ENCODE peak calls at places on chromosomes 5 and 9, in seven cellular contexts. X is ovary, L is H1, H is heart left ventricle, Q is tibial nerve, T is body of pancreas, K is adrenal gland. M is an unnamed sample. For H3K36me3, the result is how much of the 10 kb centered on the place peaks cover.

GRCh38 chr5:19987594-19988345 is at the start of gene CDH18:
- DNase-seq in X (peak), L (peak), H (peak), Q (peak), T (peak), K (peak), M (no peak)

GRCh38 chr9:136488247-136489214 is 5.7 kb upstream of the SEC16A start:
- DNase-seq in X (peak), L (peak), H (peak), Q (peak), T (peak), K (peak), M (peak)

GRCh38 chr5:57482671-57483106 is at the start of gene ACTBL2:
- DNase-seq in X (no peak), L (no peak), H (no peak), Q (no peak), T (no peak), K (no peak), M (no peak)

GRCh38 chr5:103446813-103447212 is 115.8 kb downstream of the NUDT12 start:
- DNase-seq in X (no peak), L (no peak), H (no peak), Q (no peak), T (no peak), K (no peak), M (no peak)

GRCh38 chr5:139660105-139660915 is 12.2 kb downstream of the CXXC5 start:
- DNase-seq in X (no peak), L (no peak), H (peak), Q (no peak), T (peak), K (peak), M (no peak)

GRCh38 chr5:54049963-54050362 is 260.4 kb downstream of the ARL15 start:
- DNase-seq in X (no peak), L (no peak), H (no peak), Q (no peak), T (no peak), K (no peak), M (no peak)

GRCh38 chr9:134710912-134711311 is 69.3 kb downstream of the COL5A1 start:
- DNase-seq in X (no peak), L (no peak), H (no peak), Q (no peak), T (no peak), K (no peak), M (no peak)

GRCh38 chr9:75651709-75652108 is 238.8 kb upstream of the PCSK5 start:
- DNase-seq in X (no peak), L (no peak), H (no peak), Q (no peak), T (no peak), K (no peak), M (no peak)

GRCh38 chr5:142012186-142012785 is 541 bp downstream of the GNPDA1 start:
- DNase-seq in X (peak), L (peak), H (peak), Q (peak), T (peak), K (peak), M (peak)

GRCh38 chr9:128072144-128073021 is 4.4 kb downstream of the SLC25A25 start:
- DNase-seq in X (peak), L (no peak), H (no peak), Q (peak), T (peak), K (peak), M (peak)

GRCh38 chr9:13383216-13383615 is 103.7 kb upstream of the MPDZ start:
- DNase-seq in X (no peak), L (no peak), H (no peak), Q (no peak), T (no peak), K (no peak), M (no peak)

GRCh38 chr9:128786681-128787582 is at the start of gene TBC1D13:
- DNase-seq in X (peak), L (peak), H (peak), Q (peak), T (peak), K (peak), M (peak)

GRCh38 chr5:44935262-44935661 is 126.5 kb downstream of the MRPS30 start:
- DNase-seq in X (no peak), L (peak), H (no peak), Q (no peak), T (no peak), K (no peak), M (no peak)

DNA sequence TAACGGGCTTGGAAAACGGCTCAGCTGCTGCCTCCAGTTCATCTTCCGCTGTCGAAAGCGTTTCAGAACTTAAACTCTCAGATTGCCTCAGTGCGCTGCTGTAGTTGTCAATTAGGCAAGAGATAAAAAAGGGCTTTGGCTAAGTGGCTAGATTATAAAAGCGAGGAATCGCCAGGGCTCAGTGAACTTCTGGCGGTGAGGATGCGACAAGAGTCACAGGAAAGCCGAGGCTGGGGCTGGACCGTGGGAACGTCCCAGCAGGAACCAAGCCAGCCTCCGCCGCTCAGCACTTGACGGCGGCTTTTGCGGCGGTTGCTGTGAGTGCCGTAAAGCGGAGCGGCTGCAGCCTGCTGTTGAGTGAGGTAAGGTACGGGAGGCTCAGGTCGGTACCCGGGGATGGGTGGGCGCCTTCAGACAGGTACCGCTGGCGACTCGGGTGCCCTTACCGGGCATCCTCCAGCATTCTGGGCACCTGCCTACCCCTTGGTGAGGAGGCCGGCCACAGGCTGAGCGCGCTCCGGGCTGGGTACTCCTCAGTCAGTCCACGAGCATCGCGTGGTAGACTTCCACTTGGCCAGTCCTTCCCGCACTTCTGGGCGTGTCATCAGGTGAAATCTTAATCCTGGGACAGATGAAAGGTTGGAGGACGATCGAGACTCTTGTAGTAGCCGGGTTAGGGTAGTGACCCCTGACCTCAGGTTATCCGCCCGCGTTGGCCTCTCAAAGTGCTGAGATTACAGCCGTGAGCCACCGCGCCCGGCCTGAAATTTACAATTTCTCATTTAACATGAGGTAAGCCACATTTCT is at the start of gene FKTN:
- DNase-seq in X (peak), L (peak), H (peak), Q (peak), T (peak), K (peak), M (peak)
- TF ChIP-seq POLR2A in X (no peak), L (peak), H (no peak), Q (no peak), T (peak), K (no peak), M (no peak)

GRCh38 chr5:180205936-180206335 is 3.1 kb downstream of the RASGEF1C start:
- DNase-seq in X (no peak), L (no peak), H (no peak), Q (no peak), T (no peak), K (no peak), M (no peak)
- H3K36me3 ChIP-seq in X (under half), L (under half), H (under half), Q (under half), T (under half), K (under half), M (under half)

DNA sequence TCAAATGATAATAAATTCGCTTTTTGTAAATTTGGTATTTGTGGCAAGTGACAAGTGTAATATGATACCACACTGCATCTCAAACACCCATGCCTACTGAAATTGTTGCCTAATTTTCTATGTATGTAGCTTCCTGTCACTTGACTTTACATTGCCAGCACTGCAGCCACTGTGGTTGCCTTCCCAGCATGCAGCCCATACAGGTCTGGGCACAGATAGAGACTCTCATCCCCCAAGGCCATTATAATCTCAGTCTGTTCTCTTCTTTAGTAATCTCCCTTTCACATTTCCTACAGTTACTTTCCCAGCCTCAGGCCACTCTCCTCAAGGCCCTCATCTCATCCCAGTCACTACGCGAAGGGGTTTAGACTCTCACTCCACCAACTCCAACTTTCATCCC is 1200.6 kb downstream of the PTPRD start:
- DNase-seq in X (no peak), L (no peak), H (no peak), Q (no peak), T (no peak), K (no peak), M (no peak)
- TF ChIP-seq CTCF in X (no peak), L (no peak), H (no peak), Q (no peak), T (no peak), K (no peak), M (no peak)

GRCh38 chr5:138216799-138217198 is 3.7 kb upstream of the CDC23 start:
- DNase-seq in X (no peak), L (no peak), H (no peak), Q (no peak), T (no peak), K (no peak), M (no peak)

GRCh38 chr5:138212828-138213160 is 329 bp downstream of the CDC23 start:
- DNase-seq in X (no peak), L (no peak), H (peak), Q (peak), T (no peak), K (no peak), M (no peak)

GRCh38 chr5:138210985-138211384 is 2.1 kb downstream of the CDC23 start:
- DNase-seq in X (no peak), L (no peak), H (no peak), Q (no peak), T (no peak), K (no peak), M (no peak)

GRCh38 chr5:138213161-138214029 is at the start of gene CDC23:
- DNase-seq in X (peak), L (peak), H (peak), Q (peak), T (peak), K (peak), M (peak)
- TF ChIP-seq POLR2A in X (peak), L (peak), H (peak), Q (peak), T (peak), K (peak), M (peak)

GRCh38 chr5:107790671-107791070 is 119.9 kb upstream of the EFNA5 start:
- DNase-seq in X (no peak), L (no peak), H (no peak), Q (no peak), T (no peak), K (no peak), M (no peak)

GRCh38 chr5:107796797-107797196 is 126.1 kb upstream of the EFNA5 start:
- DNase-seq in X (no peak), L (no peak), H (no peak), Q (no peak), T (no peak), K (no peak), M (no peak)

GRCh38 chr5:107794731-107795130 is 124.0 kb upstream of the EFNA5 start:
- DNase-seq in X (no peak), L (no peak), H (no peak), Q (no peak), T (no peak), K (peak), M (no peak)

DNA sequence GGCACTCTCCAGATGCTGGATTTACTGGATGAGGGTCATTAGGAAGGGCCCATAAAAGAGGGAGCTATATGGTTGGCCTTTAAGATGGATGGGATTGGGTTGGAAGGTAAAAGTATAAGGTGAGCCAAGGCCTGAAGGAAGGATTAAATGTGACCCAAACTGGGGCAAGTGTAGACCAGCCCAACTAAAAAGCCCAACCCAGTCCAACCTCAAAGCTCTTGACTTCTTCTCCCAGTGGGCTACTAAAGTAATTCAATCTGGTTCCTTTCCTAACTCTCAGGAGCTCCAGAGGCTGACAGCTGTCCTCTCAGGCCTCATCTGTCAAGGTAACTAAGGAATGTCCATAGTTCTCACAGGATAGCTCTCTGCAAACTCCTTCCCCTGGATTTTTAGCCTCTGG is 122.2 kb upstream of the EFNA5 start:
- DNase-seq in X (no peak), L (no peak), H (no peak), Q (no peak), T (no peak), K (no peak), M (no peak)
- H3K36me3 ChIP-seq in X (under half), L (under half), H (under half), Q (under half), T (under half), K (under half), M (under half)

GRCh38 chr5:149114403-149115312 is 26.6 kb upstream of the ABLIM3 start:
- DNase-seq in X (no peak), L (peak), H (peak), Q (peak), T (peak), K (peak), M (peak)
- TF ChIP-seq CTCF in X (no peak), L (peak), H (peak), Q (peak), T (peak), K (peak), M (peak)

GRCh38 chr9:129867138-129868032 is 32.1 kb downstream of the USP20 start:
- DNase-seq in X (no peak), L (peak), H (no peak), Q (no peak), T (no peak), K (no peak), M (no peak)
- TF ChIP-seq POLR2A in X (no peak), L (no peak), H (no peak), Q (no peak), T (no peak), K (no peak), M (no peak)

GRCh38 chr5:154686490-154686889 is 68.7 kb upstream of the LARP1 start:
- DNase-seq in X (no peak), L (no peak), H (no peak), Q (no peak), T (no peak), K (no peak), M (no peak)

GRCh38 chr5:154694159-154694558 is 61.0 kb upstream of the LARP1 start:
- DNase-seq in X (no peak), L (no peak), H (no peak), Q (no peak), T (no peak), K (no peak), M (no peak)

GRCh38 chr5:154690488-154690887 is 64.7 kb upstream of the LARP1 start:
- DNase-seq in X (no peak), L (no peak), H (no peak), Q (no peak), T (no peak), K (no peak), M (no peak)
- H3K36me3 ChIP-seq in X (under half), L (under half), H (under half), Q (under half), T (under half), K (under half), M (under half)

DNA sequence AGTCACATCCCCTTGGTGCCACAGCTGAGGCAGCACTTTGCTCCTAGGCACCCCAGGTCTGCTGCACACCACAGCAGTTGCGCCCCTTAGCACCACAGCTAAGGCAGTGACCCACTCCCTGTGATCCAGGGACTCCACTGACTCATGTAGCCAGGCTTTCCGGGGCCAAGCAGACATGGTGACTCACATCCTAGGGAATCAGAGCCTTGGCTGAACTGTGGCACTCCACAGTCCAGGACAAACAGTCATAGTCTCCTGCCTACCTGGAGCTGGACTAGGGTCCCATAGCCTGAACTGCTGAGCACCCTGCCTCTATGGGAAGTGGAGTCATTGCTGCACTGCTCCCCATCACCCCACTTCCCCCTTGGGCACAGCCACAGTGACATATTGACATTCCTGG is 338.7 kb downstream of the NPR3 start:
- DNase-seq in X (no peak), L (no peak), H (no peak), Q (no peak), T (no peak), K (peak), M (no peak)
- TF ChIP-seq CTCF in X (no peak), L (no peak), H (no peak), Q (no peak), T (no peak), K (no peak), M (no peak)

DNA sequence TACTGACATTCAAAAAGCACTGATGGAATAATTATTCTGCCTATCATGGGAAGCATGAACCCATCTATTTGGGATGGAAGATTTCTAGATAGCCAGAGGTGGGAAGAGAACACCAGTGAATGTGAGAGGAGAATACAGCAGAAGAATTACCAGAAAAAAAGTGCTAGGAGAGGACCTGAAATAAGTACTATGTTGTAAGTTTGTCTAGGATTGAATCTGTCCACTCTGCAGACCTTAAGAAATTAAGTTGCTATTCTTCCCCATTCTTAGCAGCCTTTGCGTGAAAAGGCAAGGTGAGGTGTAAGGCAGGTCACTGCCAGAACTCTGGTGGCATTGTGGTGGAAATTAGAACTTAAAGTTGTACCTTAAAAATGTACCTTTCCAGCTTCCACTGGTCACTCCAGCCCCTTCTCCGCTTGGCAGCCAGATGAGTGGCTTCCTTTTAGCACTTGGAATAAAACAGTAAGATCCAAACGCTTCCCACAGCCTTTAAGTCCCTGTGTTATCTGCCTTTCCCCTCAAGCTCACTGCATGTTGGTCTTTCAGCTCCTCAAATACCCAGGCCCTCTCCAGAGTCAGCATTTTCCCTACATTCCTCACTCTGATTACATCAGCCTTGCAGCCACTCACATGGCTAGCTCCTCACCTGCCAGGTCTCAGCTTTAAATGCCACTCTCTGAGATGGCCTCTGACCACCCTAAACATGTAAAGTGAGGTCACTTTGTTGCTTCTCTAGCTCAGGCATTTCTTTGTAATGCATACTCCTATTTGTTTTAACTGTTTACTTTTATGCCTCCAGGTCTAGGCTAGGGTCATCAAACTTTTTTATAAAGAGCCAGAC is 253.0 kb downstream of the EPB41L4A start:
- DNase-seq in X (no peak), L (no peak), H (no peak), Q (no peak), T (no peak), K (no peak), M (no peak)
- TF ChIP-seq POLR2A in X (no peak), L (peak), H (no peak), Q (no peak), T (no peak), K (no peak), M (no peak)

M was measured in uterus.